ENCODE peak calls at places on chromosomes 4 and X, in six cellular contexts. Y is spleen, M is pancreas, E is upper lobe of right lung, C is lung, A is stomach. P is an unnamed sample.
A peak's percentile ranks its signal among the peaks of the same experiment; 100 is the strongest.

GRCh38 chrX:121322159-121322558 is 274.7 kb downstream of the GLUD2 start:
- DNase-seq in Y (no peak), E (no peak), A (no peak), C (no peak), M (no peak), P (no peak)

GRCh38 chrX:40471965-40472648 is 108.7 kb upstream of the ATP6AP2 start:
- DNase-seq in A (peak; percentile 38), M (peak; percentile 38), C (peak; percentile 34), Y (no peak), E (peak; percentile 60), P (no peak)

GRCh38 chr4:81724925-81725329 is 253.2 kb upstream of the RASGEF1B start:
- DNase-seq in Y (peak; percentile 76), M (peak; percentile 45), C (peak; percentile 55), A (peak; percentile 65), E (peak; percentile 79), P (peak; percentile 39)

GRCh38 chrX:153902388-153902787 is 2.1 kb upstream of the AVPR2 start:
- DNase-seq in E (no peak), A (no peak), C (no peak), Y (no peak), M (no peak), P (no peak)

GRCh38 chr4:78645853-78646757 is 94.5 kb downstream of the ANXA3 start:
- DNase-seq in E (no peak), Y (no peak), C (peak; percentile 75), A (peak; percentile 73), M (peak; percentile 73), P (peak; percentile 69)

GRCh38 chr4:7387925-7388324 is 46.8 kb downstream of the PSAPL1 start:
- DNase-seq in E (no peak), A (no peak), Y (peak; percentile 32), M (peak; percentile 4), C (no peak), P (no peak)

GRCh38 chr4:170887396-170887795 is 797.6 kb upstream of the AADAT start:
- DNase-seq in Y (no peak), E (no peak), C (no peak), M (no peak), A (no peak), P (no peak)

GRCh38 chr4:28357985-28358384 is 1497.3 kb downstream of the STIM2 start:
- DNase-seq in C (no peak), A (no peak), E (no peak), Y (no peak), M (no peak), P (no peak)

DNA sequence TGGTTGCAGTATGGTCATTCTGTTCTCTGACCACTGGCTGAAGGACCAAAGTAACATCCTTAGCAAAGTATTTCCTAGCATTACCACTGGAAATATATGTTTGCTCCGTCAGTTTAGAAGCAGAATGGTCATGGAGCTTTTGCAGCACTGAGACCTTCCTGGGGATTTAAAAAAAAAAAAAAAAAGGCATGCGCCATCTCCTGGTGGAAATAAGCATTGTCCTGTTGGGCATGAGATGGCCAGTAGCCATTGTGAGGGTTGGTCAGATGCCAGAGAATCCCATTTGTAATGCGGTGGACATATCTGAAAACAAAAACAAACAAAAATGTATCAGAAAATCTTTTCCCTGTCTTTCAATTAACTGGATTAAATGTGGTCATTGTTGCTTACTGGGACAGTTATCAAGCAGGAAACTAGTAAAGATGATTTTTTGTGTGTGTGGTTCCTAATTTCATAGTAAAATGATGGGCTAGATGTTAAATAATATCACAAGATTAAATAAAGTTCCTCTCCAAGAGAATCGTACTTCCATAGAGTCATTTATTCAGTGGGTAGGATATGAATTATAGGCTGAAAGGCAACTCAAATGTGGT is 139.6 kb downstream of the SOWAHB start:
- DNase-seq in Y (no peak), E (no peak), C (no peak), M (no peak), A (no peak), P (no peak)
- TF ChIP-seq CTCF in Y (peak; percentile 51), E (peak; percentile 85), C (peak; percentile 51), M (peak; percentile 81), A (peak; percentile 89), P (peak; percentile 82)

DNA sequence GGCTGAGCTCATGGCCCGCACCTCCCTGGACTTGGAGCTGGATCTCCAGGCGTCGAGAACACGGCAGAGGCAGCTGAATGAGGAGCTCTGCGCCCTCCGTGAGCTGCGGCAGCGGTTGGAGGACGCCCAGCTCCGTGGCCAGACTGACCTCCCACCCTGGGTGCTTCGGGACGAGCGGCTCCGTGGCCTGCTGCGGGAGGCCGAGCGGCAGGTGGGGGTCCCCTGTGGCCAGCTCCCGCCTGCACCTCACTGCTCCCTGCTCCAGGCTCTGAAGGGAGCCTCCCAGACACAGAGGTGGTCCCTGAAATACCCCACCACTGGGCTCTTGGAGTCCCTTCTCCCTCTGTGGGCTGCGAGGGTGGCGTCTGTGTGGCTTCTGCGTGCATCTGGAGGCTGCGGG is 18.0 kb upstream of the CLCN4 start:
- DNase-seq in M (no peak), E (no peak), C (no peak), A (no peak), Y (no peak), P (no peak)
- H3K36me3 ChIP-seq in M (no peaks in the 10 kb centered on the region), E (peaks cover 41% of the 10 kb centered on the region), C (peaks cover 31% of the 10 kb centered on the region), A (peaks cover 87% of the 10 kb centered on the region), Y (peaks cover 11% of the 10 kb centered on the region), P (peaks cover 69% of the 10 kb centered on the region)

GRCh38 chrX:8849945-8850344 is 48.8 kb upstream of the FAM9A start:
- DNase-seq in M (no peak), C (no peak), E (no peak), A (no peak), Y (no peak), P (no peak)
- TF ChIP-seq CTCF in M (no peak), C (no peak), E (no peak), A (no peak), Y (no peak), P (no peak)

GRCh38 chrX:27132851-27133250 is 330.3 kb downstream of the PPP4R3C start:
- DNase-seq in Y (no peak), E (no peak), C (no peak), M (no peak), A (no peak), P (no peak)
- H3K36me3 ChIP-seq in Y (no peaks in the 10 kb centered on the region), E (no peaks in the 10 kb centered on the region), C (no peaks in the 10 kb centered on the region), M (no peaks in the 10 kb centered on the region), A (no peaks in the 10 kb centered on the region), P (no peaks in the 10 kb centered on the region)

GRCh38 chrX:144334577-144334976 is 450.7 kb downstream of the UBE2NL start:
- DNase-seq in A (no peak), C (no peak), M (no peak), E (no peak), Y (no peak), P (no peak)
- TF ChIP-seq CTCF in A (no peak), C (no peak), M (no peak), E (no peak), Y (no peak), P (no peak)

DNA sequence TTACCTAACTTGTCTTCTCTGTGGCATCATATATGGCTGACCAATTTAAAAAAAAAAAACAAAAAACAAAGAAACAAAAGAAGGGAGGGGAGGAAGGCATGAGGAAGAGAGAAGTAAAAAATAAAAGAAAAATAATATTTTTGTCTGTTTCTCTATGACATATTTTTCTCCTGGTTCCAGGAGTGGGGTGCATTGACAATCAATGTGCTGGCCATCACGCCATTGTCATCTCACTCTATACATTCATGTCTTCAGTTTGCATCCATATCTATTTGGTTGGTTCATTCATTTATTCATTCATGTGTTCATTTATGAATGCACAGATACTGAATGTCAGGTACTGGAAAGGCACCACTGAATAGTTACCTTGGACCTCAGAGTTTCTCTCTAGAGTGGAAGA is 183.4 kb downstream of the DCHS2 start:
- DNase-seq in E (no peak), A (no peak), Y (no peak), C (no peak), M (no peak), P (no peak)
- H3K36me3 ChIP-seq in E (no peaks in the 10 kb centered on the region), A (no peaks in the 10 kb centered on the region), Y (no peaks in the 10 kb centered on the region), C (no peaks in the 10 kb centered on the region), M (no peaks in the 10 kb centered on the region), P (no peaks in the 10 kb centered on the region)